ENCODE peak calls at places on chromosome 13, in nine cellular contexts. D, J, A, Q, P, K, G, U and R are unnamed samples.

GRCh38 chr13:44273991-44274810 is 99.4 kb upstream of the SERP2 start:
- DNase-seq in D (no peak), J (no peak), A (no peak), Q (no peak), P (peak; percentile 53), K (peak; percentile 45), G (no peak), U (no peak), R (peak; percentile 17)

GRCh38 chr13:46896346-46897138 is at the start of gene HTR2A:
- DNase-seq in D (peak; percentile 38), J (peak; percentile 26), A (no peak), Q (no peak), P (no peak), K (peak; percentile 28), G (peak; percentile 66), U (peak; percentile 33), R (no peak)

GRCh38 chr13:44012910-44013309 is 133.2 kb downstream of the LACC1 start:
- DNase-seq in D (no peak), J (peak; percentile 72), A (no peak), Q (no peak), P (no peak), K (no peak), G (no peak), U (no peak), R (no peak)

GRCh38 chr13:67285611-67286010 is 55.5 kb upstream of the PCDH9 start:
- DNase-seq in D (no peak), J (no peak), A (no peak), Q (no peak), P (no peak), K (no peak), G (no peak), U (no peak), R (no peak)

GRCh38 chr13:30354481-30355404 is 47.4 kb upstream of the KATNAL1 start:
- DNase-seq in D (no peak), J (peak; percentile 57), A (no peak), Q (no peak), P (no peak), K (no peak), G (no peak), U (no peak), R (no peak)

GRCh38 chr13:111539252-111539651 is 218.8 kb downstream of the TEX29 start:
- DNase-seq in D (no peak), J (no peak), A (no peak), Q (no peak), P (no peak), K (no peak), G (no peak), U (no peak), R (no peak)

GRCh38 chr13:33815011-33815550 is 2.9 kb upstream of the RFC3 start:
- DNase-seq in D (no peak), J (no peak), A (no peak), Q (no peak), P (no peak), K (no peak), G (no peak), U (no peak), R (no peak)

GRCh38 chr13:80086304-80086721 is 254.6 kb downstream of the SPRY2 start:
- DNase-seq in D (no peak), J (peak; percentile 58), A (no peak), Q (no peak), P (no peak), K (no peak), G (no peak), U (no peak), R (no peak)

GRCh38 chr13:105996391-105997028 is 539.0 kb downstream of the EFNB2 start:
- DNase-seq in D (no peak), J (no peak), A (no peak), Q (no peak), P (no peak), K (no peak), G (no peak), U (no peak), R (no peak)

GRCh38 chr13:42039946-42040729 is 8.3 kb upstream of the DGKH start:
- DNase-seq in D (peak; percentile 89), J (peak; percentile 87), A (peak; percentile 77), Q (peak; percentile 84), P (peak; percentile 93), K (peak; percentile 93), G (peak; percentile 97), U (peak; percentile 91), R (peak; percentile 94)

GRCh38 chr13:20869540-20869939 is 33.0 kb downstream of the XPO4 start:
- DNase-seq in D (no peak), J (no peak), A (no peak), Q (no peak), P (no peak), K (no peak), G (no peak), U (no peak), R (no peak)

GRCh38 chr13:107231941-107232340 is 664.0 kb upstream of the ARGLU1 start:
- DNase-seq in D (no peak), J (no peak), A (no peak), Q (no peak), P (no peak), K (no peak), G (no peak), U (no peak), R (no peak)

GRCh38 chr13:50422181-50423148 is 407.2 kb downstream of the KCNRG start:
- DNase-seq in D (no peak), J (no peak), A (no peak), Q (no peak), P (no peak), K (no peak), G (no peak), U (no peak), R (no peak)

GRCh38 chr13:46622918-46623256 is 69.9 kb downstream of the LRCH1 start:
- DNase-seq in D (no peak), J (peak; percentile 70), A (no peak), Q (no peak), P (peak; percentile 84), K (peak; percentile 85), G (peak; percentile 91), U (no peak), R (no peak)

GRCh38 chr13:59099182-59099950 is 1064.4 kb downstream of the DIAPH3 start:
- DNase-seq in D (no peak), J (peak; percentile 42), A (peak; percentile 37), Q (no peak), P (no peak), K (no peak), G (no peak), U (no peak), R (no peak)

GRCh38 chr13:80048030-80048429 is 292.9 kb downstream of the SPRY2 start:
- DNase-seq in D (no peak), J (peak; percentile 47), A (no peak), Q (no peak), P (no peak), K (no peak), G (no peak), U (no peak), R (no peak)

GRCh38 chr13:44451109-44451508 is 77.5 kb downstream of the SERP2 start:
- DNase-seq in D (no peak), J (no peak), A (no peak), Q (no peak), P (no peak), K (no peak), G (no peak), U (no peak), R (no peak)

GRCh38 chr13:111338841-111339240 is 18.4 kb downstream of the TEX29 start:
- DNase-seq in D (no peak), J (no peak), A (no peak), Q (no peak), P (no peak), K (no peak), G (peak; percentile 2), U (no peak), R (no peak)

GRCh38 chr13:75486146-75486545 is 4.2 kb upstream of the TBC1D4 start:
- DNase-seq in D (no peak), J (peak; percentile 33), A (no peak), Q (no peak), P (no peak), K (no peak), G (no peak), U (no peak), R (no peak)

DNA sequence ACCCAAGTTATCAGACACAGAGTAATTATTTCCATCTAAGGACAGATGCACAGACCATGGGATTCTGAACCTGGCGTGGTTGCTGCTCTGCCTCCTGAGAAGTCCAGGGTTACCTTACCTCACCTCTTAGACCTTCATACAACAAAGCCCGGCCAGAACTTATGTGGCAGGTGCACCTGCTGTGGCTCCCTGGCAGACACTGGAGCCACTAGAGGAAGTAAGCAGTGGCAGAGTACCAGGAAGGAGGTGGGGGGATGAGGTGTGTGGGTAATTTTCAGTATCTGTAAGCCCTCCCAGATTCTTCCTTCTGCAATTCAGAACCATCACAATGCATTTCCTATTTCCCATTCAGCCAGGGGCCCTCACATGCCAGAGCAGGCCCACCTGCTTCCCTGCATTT is 106.1 kb upstream of the DOCK9 start:
- DNase-seq in D (peak; percentile 31), J (no peak), A (no peak), Q (no peak), P (no peak), K (no peak), G (no peak), U (no peak), R (peak; percentile 8)
- H3K4me3 ChIP-seq in D (peak overlapping the region; percentile 71), J (no peak overlapping the region), A (peak overlapping the region; percentile 1), Q (peak overlapping the region; percentile 3), P (no peak overlapping the region), K (no peak overlapping the region), G (no peak overlapping the region), U (peak overlapping the region; percentile 87), R (no peak overlapping the region)

DNA sequence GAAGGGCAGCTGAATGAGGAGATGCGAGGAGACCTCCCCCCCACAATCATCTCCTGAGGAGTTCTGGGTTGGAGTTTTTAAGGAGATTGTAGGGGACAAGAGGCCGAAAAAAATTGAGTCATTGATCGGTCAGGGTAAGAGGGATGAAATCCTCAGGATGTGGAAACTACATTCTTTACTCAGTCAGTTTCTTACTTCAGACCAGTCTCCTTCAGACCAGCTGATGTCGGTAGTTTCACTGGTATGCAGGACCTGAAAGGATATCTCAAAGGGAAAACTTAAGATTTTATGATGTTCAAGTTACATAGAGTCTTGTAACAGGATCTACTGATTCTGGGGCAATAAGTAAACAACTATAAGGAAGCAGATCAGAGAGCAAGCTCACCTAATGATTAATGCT is 51.7 kb upstream of the RFXAP start:
- DNase-seq in D (no peak), J (peak; percentile 27), A (no peak), Q (no peak), P (no peak), K (no peak), G (no peak), U (no peak), R (no peak)
- H3K4me3 ChIP-seq in D (no peak overlapping the region), J (no peak overlapping the region), A (no peak overlapping the region), Q (no peak overlapping the region), P (no peak overlapping the region), K (no peak overlapping the region), G (no peak overlapping the region), U (no peak overlapping the region), R (no peak overlapping the region)

GRCh38 chr13:36674337-36675212 is 755 bp downstream of the SERTM1 start:
- DNase-seq in D (no peak), J (no peak), A (no peak), Q (no peak), P (no peak), K (no peak), G (no peak), U (no peak), R (no peak)
- H3K4me3 ChIP-seq in D (peak overlapping the region; percentile 45), J (no peak overlapping the region), A (peak overlapping the region; percentile 82), Q (no peak overlapping the region), P (no peak overlapping the region), K (peak overlapping the region; percentile 66), G (peak overlapping the region; percentile 36), U (peak overlapping the region; percentile 43), R (no peak overlapping the region)

DNA sequence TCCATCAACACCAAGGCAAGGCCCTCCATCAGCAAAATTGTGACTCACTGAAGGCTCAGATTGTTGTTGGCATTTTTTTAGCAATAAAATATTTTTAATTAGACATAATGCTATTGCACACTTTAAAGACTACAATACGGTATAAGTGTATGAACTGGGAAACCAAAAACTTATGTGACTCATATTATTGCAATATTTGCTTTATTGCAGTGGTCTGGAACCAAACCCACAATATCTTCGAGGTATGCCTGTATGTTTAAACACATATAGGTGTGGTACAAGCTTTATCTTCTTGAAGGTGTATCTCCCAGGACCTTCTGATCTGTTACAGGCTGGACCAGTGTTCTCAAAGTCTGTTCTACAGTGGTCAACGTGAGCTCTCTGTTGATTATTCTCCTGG is 142.3 kb upstream of the FNDC3A start:
- DNase-seq in D (no peak), J (no peak), A (no peak), Q (no peak), P (no peak), K (no peak), G (no peak), U (no peak), R (no peak)
- H3K4me3 ChIP-seq in D (no peak overlapping the region), J (no peak overlapping the region), A (no peak overlapping the region), Q (no peak overlapping the region), P (no peak overlapping the region), K (no peak overlapping the region), G (no peak overlapping the region), U (no peak overlapping the region), R (no peak overlapping the region)